ENCODE peak calls at places on chromosomes 4 and X, in four cellular contexts. One of them, this sample, is unnamed.

GRCh38 chr4:3687538-3687937 is 78.6 kb upstream of the ADRA2C start:
- DNase-seq in H9: no peak
- DNase-seq in IMR-90: no peak
- DNase-seq in H1: no peak
- DNase-seq in this sample: no peak

GRCh38 chrX:358651-359143 is 28.0 kb downstream of the PPP2R3B start:
- DNase-seq in H9: no peak
- DNase-seq in IMR-90: no peak
- DNase-seq in H1: no peak
- DNase-seq in this sample: no peak

GRCh38 chr4:185149392-185149791 is 6.3 kb downstream of the SLC25A4 start:
- DNase-seq in H9: no peak
- DNase-seq in IMR-90: no peak
- DNase-seq in H1: no peak
- DNase-seq in this sample: no peak

GRCh38 chrX:100687546-100687945 is 43.5 kb downstream of the SRPX2 start:
- DNase-seq in H9: no peak
- DNase-seq in IMR-90: no peak
- DNase-seq in H1: no peak
- DNase-seq in this sample: no peak

GRCh38 chr4:182339246-182339645 is 96.0 kb downstream of the TENM3 start:
- DNase-seq in H9: peak; percentile 48
- DNase-seq in IMR-90: no peak
- DNase-seq in H1: peak; percentile 43
- DNase-seq in this sample: peak; percentile 93

GRCh38 chrX:119067023-119067739 is 5.6 kb upstream of the CT47C1 start:
- DNase-seq in H9: peak; percentile 42
- DNase-seq in IMR-90: peak; percentile 49
- DNase-seq in H1: no peak
- DNase-seq in this sample: peak; percentile 52

GRCh38 chrX:50697691-50698090 is 116.3 kb downstream of the SHROOM4 start:
- DNase-seq in H9: no peak
- DNase-seq in IMR-90: peak; percentile 79
- DNase-seq in H1: no peak
- DNase-seq in this sample: peak; percentile 85

GRCh38 chrX:46819136-46819535 is 17.7 kb upstream of the RP2 start:
- DNase-seq in H9: no peak
- DNase-seq in IMR-90: no peak
- DNase-seq in H1: no peak
- DNase-seq in this sample: peak; percentile 52

GRCh38 chr4:116358633-116359222 is 726.6 kb downstream of the TRAM1L1 start:
- DNase-seq in H9: peak; percentile 90
- DNase-seq in IMR-90: peak; percentile 43
- DNase-seq in H1: peak; percentile 64
- DNase-seq in this sample: peak; percentile 90

GRCh38 chr4:145406970-145407369 is 74.7 kb upstream of the SMAD1 start:
- DNase-seq in H9: no peak
- DNase-seq in IMR-90: no peak
- DNase-seq in H1: no peak
- DNase-seq in this sample: no peak

GRCh38 chr4:85603437-85604336 is 128.7 kb downstream of the ARHGAP24 start:
- DNase-seq in H9: no peak
- DNase-seq in IMR-90: no peak
- DNase-seq in H1: no peak
- DNase-seq in this sample: no peak

GRCh38 chrX:96424007-96424406 is 260.6 kb upstream of the DIAPH2 start:
- DNase-seq in H9: no peak
- DNase-seq in IMR-90: no peak
- DNase-seq in H1: no peak
- DNase-seq in this sample: no peak

GRCh38 chrX:44002569-44002968 is 29.4 kb upstream of the NDP start:
- DNase-seq in H9: no peak
- DNase-seq in IMR-90: no peak
- DNase-seq in H1: no peak
- DNase-seq in this sample: no peak

GRCh38 chrX:10173331-10173900 is 16.6 kb downstream of the CLCN4 start:
- DNase-seq in H9: peak; percentile 77
- DNase-seq in IMR-90: peak; percentile 89
- DNase-seq in H1: peak; percentile 58
- DNase-seq in this sample: peak; percentile 96

GRCh38 chr4:13917010-13917409 is 289.5 kb upstream of the BOD1L1 start:
- DNase-seq in H9: no peak
- DNase-seq in IMR-90: peak; percentile 61
- DNase-seq in H1: no peak
- DNase-seq in this sample: no peak

GRCh38 chr4:84218002-84218401 is 281.1 kb downstream of the NKX6-1 start:
- DNase-seq in H9: peak; percentile 37
- DNase-seq in IMR-90: no peak
- DNase-seq in H1: peak; percentile 13
- DNase-seq in this sample: peak; percentile 7

GRCh38 chr4:39083164-39083563 is 21.1 kb downstream of the KLHL5 start:
- DNase-seq in H9: no peak
- DNase-seq in IMR-90: peak; percentile 34
- DNase-seq in H1: no peak
- DNase-seq in this sample: no peak

GRCh38 chrX:72120798-72121197 is 10.9 kb downstream of the RTL5 start:
- DNase-seq in H9: no peak
- DNase-seq in IMR-90: no peak
- DNase-seq in H1: no peak
- DNase-seq in this sample: no peak

GRCh38 chr4:41658106-41658505 is 90.4 kb downstream of the PHOX2B start:
- DNase-seq in H9: no peak
- DNase-seq in IMR-90: no peak
- DNase-seq in H1: no peak
- DNase-seq in this sample: peak; percentile 19

GRCh38 chr4:86233681-86234080 is 126.2 kb downstream of the MAPK10 start:
- DNase-seq in H9: no peak
- DNase-seq in IMR-90: peak; percentile 15
- DNase-seq in H1: no peak
- DNase-seq in this sample: peak; percentile 81

GRCh38 chr4:7291372-7292135 is 99.2 kb downstream of the SORCS2 start:
- DNase-seq in H9: no peak
- DNase-seq in IMR-90: peak; percentile 40
- DNase-seq in H1: no peak
- DNase-seq in this sample: no peak

GRCh38 chr4:109977854-109978501 is 65.3 kb downstream of the EGF start:
- DNase-seq in H9: no peak
- DNase-seq in IMR-90: peak; percentile 60
- DNase-seq in H1: no peak
- DNase-seq in this sample: peak; percentile 44

GRCh38 chr4:40990899-40991265 is 223.5 kb downstream of the APBB2 start:
- DNase-seq in H9: no peak
- DNase-seq in IMR-90: peak; percentile 28
- DNase-seq in H1: no peak
- DNase-seq in this sample: no peak

GRCh38 chrX:68872171-68872570 is 43.4 kb downstream of the EFNB1 start:
- DNase-seq in H9: no peak
- DNase-seq in IMR-90: no peak
- DNase-seq in H1: no peak
- DNase-seq in this sample: no peak

GRCh38 chr4:44121210-44121609 is 327.4 kb downstream of the KCTD8 start:
- DNase-seq in H9: no peak
- DNase-seq in IMR-90: no peak
- DNase-seq in H1: no peak
- DNase-seq in this sample: no peak

GRCh38 chr4:69167300-69167699 is 47.2 kb downstream of the UGT2B11 start:
- DNase-seq in H9: no peak
- DNase-seq in IMR-90: peak; percentile 2
- DNase-seq in H1: no peak
- DNase-seq in this sample: no peak

GRCh38 chr4:142079951-142080350 is 443.6 kb downstream of the IL15 start:
- DNase-seq in H9: no peak
- DNase-seq in IMR-90: no peak
- DNase-seq in H1: no peak
- DNase-seq in this sample: no peak

GRCh38 chr4:83240379-83240875 is 44.2 kb downstream of the COQ2 start:
- DNase-seq in H9: no peak
- DNase-seq in IMR-90: no peak
- DNase-seq in H1: no peak
- DNase-seq in this sample: no peak

GRCh38 chr4:13348216-13348615 is 135.9 kb downstream of the RAB28 start:
- DNase-seq in H9: no peak
- DNase-seq in IMR-90: no peak
- DNase-seq in H1: no peak
- DNase-seq in this sample: no peak

GRCh38 chr4:139658185-139658584 is 7.4 kb upstream of the MGST2 start:
- DNase-seq in H9: peak; percentile 58
- DNase-seq in IMR-90: no peak
- DNase-seq in H1: no peak
- DNase-seq in this sample: no peak
- H4K5ac ChIP-seq in H9: no peak overlapping the region
- H4K5ac ChIP-seq in IMR-90: peak overlapping the region; percentile 27
- H4K5ac ChIP-seq in H1: no peak overlapping the region
- H4K5ac ChIP-seq in this sample: no peak overlapping the region

GRCh38 chrX:74451450-74452198 is 30.3 kb downstream of the SLC16A2 start:
- DNase-seq in H9: no peak
- DNase-seq in IMR-90: no peak
- DNase-seq in H1: no peak
- DNase-seq in this sample: no peak
- H4K5ac ChIP-seq in H9: no peak overlapping the region
- H4K5ac ChIP-seq in IMR-90: no peak overlapping the region
- H4K5ac ChIP-seq in H1: no peak overlapping the region
- H4K5ac ChIP-seq in this sample: no peak overlapping the region

GRCh38 chr4:22988526-22988925 is 295.8 kb downstream of the GBA3 start:
- DNase-seq in H9: no peak
- DNase-seq in IMR-90: no peak
- DNase-seq in H1: no peak
- DNase-seq in this sample: no peak

GRCh38 chr4:22986262-22986661 is 293.5 kb downstream of the GBA3 start:
- DNase-seq in H9: no peak
- DNase-seq in IMR-90: no peak
- DNase-seq in H1: no peak
- DNase-seq in this sample: no peak

GRCh38 chr4:22986881-22987280 is 294.1 kb downstream of the GBA3 start:
- DNase-seq in H9: no peak
- DNase-seq in IMR-90: no peak
- DNase-seq in H1: no peak
- DNase-seq in this sample: no peak

GRCh38 chr4:22987861-22988260 is 295.1 kb downstream of the GBA3 start:
- DNase-seq in H9: no peak
- DNase-seq in IMR-90: peak; percentile 34
- DNase-seq in H1: no peak
- DNase-seq in this sample: no peak

GRCh38 chr4:22991576-22991975 is 298.8 kb downstream of the GBA3 start:
- DNase-seq in H9: no peak
- DNase-seq in IMR-90: no peak
- DNase-seq in H1: no peak
- DNase-seq in this sample: no peak
- H4K5ac ChIP-seq in H9: no peak overlapping the region
- H4K5ac ChIP-seq in IMR-90: no peak overlapping the region
- H4K5ac ChIP-seq in H1: no peak overlapping the region
- H4K5ac ChIP-seq in this sample: no peak overlapping the region

GRCh38 chr4:10589308-10589707 is 95.3 kb downstream of the CLNK start:
- DNase-seq in H9: no peak
- DNase-seq in IMR-90: no peak
- DNase-seq in H1: no peak
- DNase-seq in this sample: peak; percentile 81

GRCh38 chr4:10587697-10588096 is 96.9 kb downstream of the CLNK start:
- DNase-seq in H9: no peak
- DNase-seq in IMR-90: no peak
- DNase-seq in H1: no peak
- DNase-seq in this sample: peak; percentile 81

GRCh38 chr4:10590896-10591295 is 93.7 kb downstream of the CLNK start:
- DNase-seq in H9: no peak
- DNase-seq in IMR-90: peak; percentile 82
- DNase-seq in H1: no peak
- DNase-seq in this sample: no peak

GRCh38 chr4:10587296-10587695 is 97.3 kb downstream of the CLNK start:
- DNase-seq in H9: no peak
- DNase-seq in IMR-90: no peak
- DNase-seq in H1: no peak
- DNase-seq in this sample: no peak

DNA sequence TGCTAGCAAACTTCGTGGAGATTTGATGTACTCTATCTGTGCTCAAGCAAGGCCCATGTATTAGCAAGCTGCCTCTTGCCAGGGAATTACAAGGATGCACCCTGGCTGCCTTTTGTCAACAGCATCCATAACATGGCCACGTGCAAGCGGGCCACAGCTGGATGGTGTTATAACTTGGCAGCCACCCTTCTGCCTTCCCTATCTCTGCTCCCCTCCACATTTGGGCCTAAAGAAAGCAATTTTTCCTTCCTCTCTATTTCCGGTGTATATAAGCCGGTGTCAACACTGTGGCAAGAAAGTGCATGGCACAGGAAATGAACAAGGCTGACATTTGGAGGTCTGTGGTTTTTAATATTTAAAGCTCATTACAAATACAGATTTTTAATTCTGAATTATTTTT is 94.8 kb downstream of the CLNK start:
- DNase-seq in H9: no peak
- DNase-seq in IMR-90: peak; percentile 29
- DNase-seq in H1: no peak
- DNase-seq in this sample: no peak
- H4K5ac ChIP-seq in H9: no peak overlapping the region
- H4K5ac ChIP-seq in IMR-90: no peak overlapping the region
- H4K5ac ChIP-seq in H1: no peak overlapping the region
- H4K5ac ChIP-seq in this sample: no peak overlapping the region

DNA sequence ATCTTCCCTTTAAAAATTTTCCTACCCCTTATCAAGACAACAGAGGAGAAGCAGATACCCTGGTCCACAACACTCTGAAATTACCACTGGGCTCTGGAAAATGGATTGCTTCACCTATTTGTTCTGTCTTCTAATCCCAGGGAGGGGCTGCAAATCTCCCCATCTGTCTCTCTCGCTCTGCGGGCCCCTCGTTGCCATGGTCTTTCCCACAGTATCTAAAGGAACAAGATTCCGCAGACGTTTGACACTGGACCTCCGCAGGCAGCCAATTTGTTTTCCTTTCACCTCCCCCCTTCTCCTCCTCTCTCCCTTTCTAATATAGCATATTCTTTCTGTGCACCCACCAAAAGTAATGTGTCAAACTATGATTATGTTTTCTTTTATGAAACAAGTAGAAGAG is 80.8 kb downstream of the MGST2 start:
- DNase-seq in H9: no peak
- DNase-seq in IMR-90: no peak
- DNase-seq in H1: no peak
- DNase-seq in this sample: peak; percentile 72
- H4K5ac ChIP-seq in H9: no peak overlapping the region
- H4K5ac ChIP-seq in IMR-90: no peak overlapping the region
- H4K5ac ChIP-seq in H1: no peak overlapping the region
- H4K5ac ChIP-seq in this sample: no peak overlapping the region

GRCh38 chrX:109940411-109940810 is 62.5 kb upstream of the TMEM164 start:
- DNase-seq in H9: no peak
- DNase-seq in IMR-90: no peak
- DNase-seq in H1: no peak
- DNase-seq in this sample: no peak
- H4K5ac ChIP-seq in H9: no peak overlapping the region
- H4K5ac ChIP-seq in IMR-90: no peak overlapping the region
- H4K5ac ChIP-seq in H1: no peak overlapping the region
- H4K5ac ChIP-seq in this sample: no peak overlapping the region

DNA sequence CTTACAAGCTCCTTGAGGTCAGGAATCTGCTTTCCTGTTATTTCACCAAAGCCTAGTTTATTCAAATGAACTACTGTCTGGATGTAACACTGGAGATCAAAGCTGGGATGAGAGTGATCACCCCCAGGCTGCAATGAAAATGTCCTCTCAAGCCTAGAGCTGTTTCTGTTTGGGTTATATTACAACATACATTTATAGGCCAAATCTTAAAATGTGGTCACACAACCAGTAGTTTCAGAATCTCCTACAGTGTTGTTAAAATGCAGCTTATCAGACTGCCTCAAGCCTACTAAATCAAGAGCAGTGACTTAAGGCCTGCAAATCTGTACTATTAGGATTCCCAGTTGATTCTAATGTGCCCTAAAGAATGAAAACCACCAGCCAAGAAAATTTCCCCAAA is 207.5 kb downstream of the PAPSS1 start:
- DNase-seq in H9: no peak
- DNase-seq in IMR-90: no peak
- DNase-seq in H1: no peak
- DNase-seq in this sample: no peak
- H4K5ac ChIP-seq in H9: no peak overlapping the region
- H4K5ac ChIP-seq in IMR-90: no peak overlapping the region
- H4K5ac ChIP-seq in H1: no peak overlapping the region
- H4K5ac ChIP-seq in this sample: no peak overlapping the region

This sample was measured in mesendoderm.